ENCODE peak calls at places on chromosome 19, in four cellular contexts. T, B, D and H are unnamed samples.
A peak's percentile ranks its signal among the peaks of the same experiment; 100 is the strongest.

GRCh38 chr19:29529646-29530548 is 4.1 kb downstream of the VSTM2B start:
- DNase-seq in T (no peak), B (no peak), D (peak; percentile 54), H (no peak)

GRCh38 chr19:50489461-50490011 is 12.9 kb upstream of the GARIN5A start:
- DNase-seq in T (no peak), B (no peak), D (no peak), H (no peak)

GRCh38 chr19:39032164-39032918 is at the start of gene FBXO27:
- DNase-seq in T (no peak), B (peak; percentile 43), D (peak; percentile 26), H (no peak)

GRCh38 chr19:34904846-34905527 is 21.7 kb upstream of the ZNF30 start:
- DNase-seq in T (no peak), B (no peak), D (no peak), H (no peak)

GRCh38 chr19:33463194-33463593 is 58.4 kb downstream of the PEPD start:
- DNase-seq in T (no peak), B (no peak), D (no peak), H (no peak)

GRCh38 chr19:17192751-17193150 is 22.4 kb upstream of the USE1 start:
- DNase-seq in T (no peak), B (no peak), D (no peak), H (no peak)

GRCh38 chr19:33883869-33884519 is 87.3 kb downstream of the KCTD15 start:
- DNase-seq in T (no peak), B (no peak), D (no peak), H (no peak)

GRCh38 chr19:41226053-41226873 is 7.2 kb downstream of the AXL start:
- DNase-seq in T (peak; percentile 56), B (no peak), D (peak; percentile 44), H (no peak)

GRCh38 chr19:50535672-50536071 is 22.0 kb upstream of the ASPDH start:
- DNase-seq in T (no peak), B (no peak), D (no peak), H (no peak)

GRCh38 chr19:10006335-10006708 is 4.0 kb downstream of the COL5A3 start:
- DNase-seq in T (no peak), B (no peak), D (no peak), H (no peak)

GRCh38 chr19:10828981-10829821 is 6.8 kb downstream of the TMED1 start:
- DNase-seq in T (no peak), B (no peak), D (no peak), H (no peak)

GRCh38 chr19:29247912-29248311 is 35.0 kb upstream of the UQCRFS1 start:
- DNase-seq in T (no peak), B (no peak), D (no peak), H (no peak)

GRCh38 chr19:10604460-10604980 is 17.4 kb upstream of the AP1M2 start:
- DNase-seq in T (peak; percentile 28), B (peak; percentile 49), D (no peak), H (no peak)

GRCh38 chr19:17965370-17966114 is 1.4 kb upstream of the KCNN1 start:
- DNase-seq in T (no peak), B (no peak), D (no peak), H (no peak)

GRCh38 chr19:50890422-50891252 is 17.4 kb downstream of the KLK2 start:
- DNase-seq in T (no peak), B (peak; percentile 41), D (no peak), H (no peak)

GRCh38 chr19:9453953-9454352 is 18.6 kb upstream of the ZNF266 start:
- DNase-seq in T (no peak), B (no peak), D (no peak), H (no peak)

GRCh38 chr19:47032171-47032811 is 12.7 kb downstream of the NPAS1 start:
- DNase-seq in T (peak; percentile 60), B (peak; percentile 51), D (no peak), H (no peak)

GRCh38 chr19:10808937-10809655 is 26.9 kb downstream of the TMED1 start:
- DNase-seq in T (peak; percentile 10), B (no peak), D (no peak), H (peak; percentile 81)

GRCh38 chr19:20078696-20079095 is 896 bp downstream of the ZNF90 start:
- DNase-seq in T (peak; percentile 4), B (no peak), D (peak; percentile 21), H (no peak)

GRCh38 chr19:36256853-36257511 is 42.1 kb downstream of the ZNF146 start:
- DNase-seq in T (no peak), B (no peak), D (no peak), H (no peak)

GRCh38 chr19:5000120-5000611 is 31.3 kb downstream of the KDM4B start:
- DNase-seq in T (no peak), B (no peak), D (no peak), H (no peak)

GRCh38 chr19:41928221-41928683 is at the start of gene ERFL:
- DNase-seq in T (no peak), B (no peak), D (no peak), H (no peak)

GRCh38 chr19:15290149-15290548 is 42.2 kb downstream of the BRD4 start:
- DNase-seq in T (no peak), B (no peak), D (no peak), H (no peak)

GRCh38 chr19:12867120-12868099 is 13.8 kb downstream of the DNASE2 start:
- DNase-seq in T (peak; percentile 62), B (peak; percentile 85), D (peak; percentile 90), H (no peak)

GRCh38 chr19:30580673-30581072 is 208.5 kb downstream of the ZNF536 start:
- DNase-seq in T (no peak), B (no peak), D (no peak), H (no peak)

GRCh38 chr19:41276231-41276630 is 12.1 kb downstream of the HNRNPUL1 start:
- DNase-seq in T (no peak), B (no peak), D (no peak), H (no peak)

GRCh38 chr19:35090160-35090794 is 25.3 kb upstream of the FXYD3 start:
- DNase-seq in T (peak; percentile 24), B (no peak), D (peak; percentile 54), H (no peak)

DNA sequence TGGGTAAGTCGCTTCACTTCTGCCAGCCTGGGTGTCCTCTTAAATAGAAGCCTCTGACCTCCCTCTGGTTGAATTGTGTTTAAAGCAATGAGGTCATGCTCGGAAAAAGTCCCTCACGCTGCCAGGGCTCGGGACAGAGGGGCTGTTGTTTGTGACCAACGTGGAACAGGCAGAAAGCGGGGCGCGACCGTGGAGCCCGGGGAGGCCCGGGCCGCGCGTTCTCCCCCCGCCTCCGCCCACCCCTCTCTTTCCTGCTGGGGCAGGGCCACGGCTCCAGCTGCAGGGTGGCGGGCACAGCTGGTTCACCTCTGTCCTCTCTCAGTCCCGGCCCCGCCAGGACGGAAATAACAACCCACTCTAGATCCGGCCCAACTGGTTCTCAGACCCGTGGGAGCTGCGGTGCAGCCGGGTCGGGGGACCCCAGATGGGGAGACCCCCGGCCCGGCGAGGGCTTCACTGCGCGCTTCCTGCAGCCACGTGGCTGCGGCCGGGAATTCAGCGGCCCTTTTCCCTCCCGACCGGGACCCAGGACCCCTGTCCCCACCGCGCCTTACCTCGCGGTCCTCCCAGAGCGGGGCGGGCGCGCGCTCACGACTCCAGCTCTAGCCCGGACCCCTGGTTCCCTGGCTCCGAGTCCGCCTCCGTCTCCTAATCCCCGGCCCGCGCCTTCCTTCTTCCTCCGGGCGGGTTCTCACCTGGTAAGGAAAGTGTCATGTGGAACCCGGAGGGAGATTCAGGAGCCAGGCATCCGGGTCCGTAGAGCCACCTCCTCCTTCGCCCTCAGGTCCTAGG is 1.9 kb downstream of the CDC42EP5 start:
- DNase-seq in T (no peak), B (no peak), D (no peak), H (no peak)
- H3K4me3 ChIP-seq in T (no peak overlapping the region), B (peak overlapping the region; percentile 27), D (no peak overlapping the region), H (peak overlapping the region; percentile 60)

DNA sequence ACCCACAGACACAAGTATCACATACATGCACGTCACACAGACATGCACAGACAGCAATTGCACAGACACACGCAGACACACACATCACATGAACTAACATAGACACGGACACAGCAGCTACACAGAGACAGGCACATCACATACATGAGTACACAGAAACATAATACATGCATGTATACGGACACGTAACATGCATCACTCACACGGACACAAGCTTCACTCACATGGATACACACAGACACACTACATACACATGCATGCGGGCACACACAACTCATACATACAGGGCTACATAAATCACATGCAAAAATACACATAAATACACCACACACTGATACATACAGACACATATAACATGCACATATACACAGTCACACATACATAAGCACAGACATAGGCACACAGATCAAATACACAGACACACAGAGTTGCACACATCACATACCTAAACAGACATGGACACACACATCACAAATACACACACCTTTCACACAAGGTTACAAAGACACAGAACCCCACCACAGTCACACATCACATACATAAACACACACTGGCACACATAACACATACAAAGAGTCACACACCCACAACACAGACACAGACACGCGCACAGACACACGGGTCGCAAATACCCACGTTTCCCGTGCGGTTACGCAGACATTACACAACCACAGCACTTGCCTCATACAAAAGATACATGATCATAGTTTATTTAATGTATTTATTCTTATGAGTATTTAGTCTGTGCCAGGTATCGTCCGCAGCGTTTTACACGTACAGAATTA is 1.1 kb upstream of the LMTK3 start:
- DNase-seq in T (no peak), B (no peak), D (no peak), H (no peak)
- H3K4me3 ChIP-seq in T (peak overlapping the region; percentile 72), B (peak overlapping the region; percentile 77), D (no peak overlapping the region), H (no peak overlapping the region)

GRCh38 chr19:55668603-55669348 is 6.2 kb upstream of the EPN1 start:
- DNase-seq in T (no peak), B (peak; percentile 13), D (no peak), H (no peak)
- H3K4me3 ChIP-seq in T (no peak overlapping the region), B (no peak overlapping the region), D (no peak overlapping the region), H (no peak overlapping the region)

GRCh38 chr19:2634228-2634951 is 68.1 kb downstream of the GNG7 start:
- DNase-seq in T (no peak), B (no peak), D (no peak), H (no peak)

GRCh38 chr19:2634960-2635359 is 67.5 kb downstream of the GNG7 start:
- DNase-seq in T (no peak), B (no peak), D (no peak), H (no peak)

GRCh38 chr19:2638417-2638940 is 64.0 kb downstream of the GNG7 start:
- DNase-seq in T (no peak), B (no peak), D (no peak), H (no peak)

GRCh38 chr19:2636142-2636896 is 66.2 kb downstream of the GNG7 start:
- DNase-seq in T (no peak), B (no peak), D (no peak), H (no peak)

GRCh38 chr19:2636897-2637683 is 65.4 kb downstream of the GNG7 start:
- DNase-seq in T (peak; percentile 73), B (peak; percentile 78), D (peak; percentile 54), H (no peak)
- H3K4me3 ChIP-seq in T (no peak overlapping the region), B (peak overlapping the region; percentile 33), D (no peak overlapping the region), H (no peak overlapping the region)